ENCODE peak calls at places on chromosomes 4 and X, in four cellular contexts. K is BJ, W is hepatocyte, V is endodermal cell. J is an unnamed sample. For H3K36me3, the result is how much of the 10 kb centered on the place peaks cover.

GRCh38 chrX:30635630-30636029 is 17.6 kb upstream of the GK start:
- DNase-seq in K (no peak), W (no peak), V (no peak), J (no peak)

GRCh38 chrX:39261446-39262147 is 460.3 kb downstream of the MID1IP1 start:
- DNase-seq in K (no peak), W (peak), V (peak), J (peak)

GRCh38 chr4:101689220-101689619 is 101.3 kb upstream of the BANK1 start:
- DNase-seq in K (no peak), W (peak), V (no peak), J (no peak)

GRCh38 chrX:15447985-15448639 is 45.0 kb downstream of the PIR start:
- DNase-seq in K (no peak), W (no peak), V (no peak), J (no peak)

GRCh38 chr4:66769436-66769835 is 775.9 kb downstream of the CENPC start:
- DNase-seq in K (no peak), W (no peak), V (no peak), J (no peak)

GRCh38 chr4:140686799-140687198 is 69.4 kb downstream of the TBC1D9 start:
- DNase-seq in K (no peak), W (no peak), V (no peak), J (no peak)

GRCh38 chr4:90951037-90951436 is 823.8 kb downstream of the CCSER1 start:
- DNase-seq in K (no peak), W (peak), V (no peak), J (peak)

GRCh38 chrX:27251369-27251768 is 211.8 kb downstream of the PPP4R3C start:
- DNase-seq in K (no peak), W (no peak), V (peak), J (no peak)

GRCh38 chr4:37812713-37813112 is 13.8 kb upstream of the PGM2 start:
- DNase-seq in K (peak), W (peak), V (no peak), J (no peak)

GRCh38 chr4:71816676-71817303 is 32.9 kb upstream of the GC start:
- DNase-seq in K (no peak), W (no peak), V (no peak), J (no peak)

GRCh38 chr4:21304061-21304541 is 603.8 kb downstream of the PACRGL start:
- DNase-seq in K (no peak), W (peak), V (peak), J (no peak)

GRCh38 chr4:182301736-182302135 is 58.5 kb downstream of the TENM3 start:
- DNase-seq in K (no peak), W (no peak), V (no peak), J (no peak)

GRCh38 chr4:123390846-123391456 is 5.6 kb upstream of the SPRY1 start:
- DNase-seq in K (no peak), W (peak), V (no peak), J (no peak)

GRCh38 chr4:184816962-184817361 is 8.8 kb downstream of the ACSL1 start:
- DNase-seq in K (no peak), W (no peak), V (no peak), J (no peak)

GRCh38 chr4:184812651-184813181 is 13.1 kb downstream of the ACSL1 start:
- DNase-seq in K (no peak), W (no peak), V (no peak), J (no peak)

GRCh38 chr4:184817494-184818215 is 8.1 kb downstream of the ACSL1 start:
- DNase-seq in K (no peak), W (no peak), V (no peak), J (no peak)

GRCh38 chr4:184814686-184815045 is 11.1 kb downstream of the ACSL1 start:
- DNase-seq in K (no peak), W (no peak), V (no peak), J (no peak)

DNA sequence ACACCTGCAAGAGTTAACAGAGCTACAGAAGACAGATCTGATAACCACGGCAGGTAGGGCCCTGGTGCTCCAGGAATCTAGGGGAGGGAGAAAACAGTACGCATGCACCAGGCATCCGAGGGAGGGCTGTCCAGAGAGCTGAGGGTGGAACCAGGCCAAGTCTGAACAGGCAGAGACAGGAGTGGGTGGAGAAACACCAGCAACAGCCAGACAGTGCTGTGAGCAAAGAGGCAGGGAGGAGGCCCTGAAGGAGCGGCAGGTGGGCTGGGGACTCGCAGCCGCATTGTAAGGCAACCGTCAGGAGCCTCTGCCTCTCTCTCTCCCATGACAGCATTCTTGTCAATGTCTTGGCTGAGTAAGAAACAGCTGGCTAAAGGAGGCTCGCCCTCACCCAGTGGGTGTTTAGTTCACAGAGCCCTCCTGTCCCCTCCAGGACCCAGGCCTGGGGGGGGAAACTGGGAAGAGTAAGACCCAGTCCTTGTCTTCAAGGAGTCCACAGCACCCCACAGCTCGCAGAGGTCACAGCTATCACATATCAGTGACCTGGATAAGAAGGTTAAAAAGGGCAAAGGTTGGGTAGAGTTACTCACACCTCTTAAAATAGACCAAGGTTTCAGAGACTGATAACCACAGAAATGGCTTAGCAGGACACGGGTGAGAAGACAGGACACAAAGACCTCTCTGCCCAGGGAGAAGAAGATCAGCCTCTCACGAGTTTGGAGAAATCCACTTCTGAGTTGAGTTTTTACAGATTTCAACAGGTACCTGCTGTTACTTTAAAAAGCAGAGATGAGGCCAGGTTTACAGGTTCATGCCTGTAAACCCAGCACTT is 10.5 kb downstream of the ACSL1 start:
- DNase-seq in K (no peak), W (peak), V (peak), J (peak)
- H3K4me3 ChIP-seq in K (no peak), W (no peak), V (no peak), J (peak)

GRCh38 chr4:118765399-118765798 is 70.5 kb downstream of the SEC24D start:
- DNase-seq in K (peak), W (peak), V (no peak), J (peak)
- H3K36me3 ChIP-seq in K (under half), W (under half), V (half or more), J (under half)

DNA sequence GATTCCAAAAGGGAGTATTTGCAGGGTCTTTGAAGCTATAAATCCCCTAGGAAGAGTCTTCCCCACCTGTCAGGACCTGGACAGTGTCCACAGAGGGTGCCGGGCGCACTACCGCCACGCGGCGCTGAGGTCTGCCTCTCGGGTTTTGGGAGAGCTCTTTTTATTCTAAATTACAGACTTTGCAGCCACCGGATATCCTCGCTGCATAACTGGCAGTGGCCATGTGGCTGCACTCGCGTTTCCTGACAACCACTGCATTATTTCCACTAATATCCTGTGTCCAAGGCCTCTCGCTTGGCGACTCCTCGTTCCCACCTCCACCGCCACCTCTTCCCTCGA is 608 bp upstream of the TMEM131L start:
- DNase-seq in K (no peak), W (peak), V (no peak), J (no peak)
- TF ChIP-seq CTCF in K (peak), W (peak), V (no peak), J (peak)

DNA sequence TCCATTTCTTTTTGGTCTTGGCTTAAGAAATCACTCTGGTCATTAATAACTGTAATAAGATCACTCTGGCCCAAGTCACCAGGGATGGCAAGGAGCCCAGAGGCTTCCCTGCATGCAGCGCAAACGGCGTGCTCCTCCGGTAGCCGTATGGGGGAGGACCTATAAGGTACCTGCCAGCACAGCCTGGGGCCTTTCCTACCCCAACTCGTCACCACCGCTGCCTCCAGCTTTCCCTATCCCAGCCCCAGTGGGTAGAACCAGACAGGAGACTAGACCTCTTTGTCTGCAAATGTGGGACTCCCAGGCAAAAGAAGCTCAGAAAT is 25.9 kb downstream of the HAND2 start:
- DNase-seq in K (no peak), W (no peak), V (peak), J (no peak)
- H3K4me3 ChIP-seq in K (no peak), W (no peak), V (no peak), J (no peak)

GRCh38 chrX:136867518-136867917 is 13.0 kb downstream of the RBMX start:
- DNase-seq in K (no peak), W (no peak), V (no peak), J (no peak)
- H3K36me3 ChIP-seq in K (under half), W (under half), V (half or more), J (under half)

GRCh38 chr4:108830509-108831244 is 67.8 kb upstream of the ETNPPL start:
- DNase-seq in K (no peak), W (peak), V (no peak), J (no peak)

GRCh38 chr4:108838451-108838850 is 75.6 kb upstream of the ETNPPL start:
- DNase-seq in K (no peak), W (no peak), V (no peak), J (no peak)

GRCh38 chr4:108834167-108834566 is 71.3 kb upstream of the ETNPPL start:
- DNase-seq in K (no peak), W (no peak), V (no peak), J (peak)

GRCh38 chr4:108833041-108833440 is 70.2 kb upstream of the ETNPPL start:
- DNase-seq in K (no peak), W (peak), V (no peak), J (no peak)

DNA sequence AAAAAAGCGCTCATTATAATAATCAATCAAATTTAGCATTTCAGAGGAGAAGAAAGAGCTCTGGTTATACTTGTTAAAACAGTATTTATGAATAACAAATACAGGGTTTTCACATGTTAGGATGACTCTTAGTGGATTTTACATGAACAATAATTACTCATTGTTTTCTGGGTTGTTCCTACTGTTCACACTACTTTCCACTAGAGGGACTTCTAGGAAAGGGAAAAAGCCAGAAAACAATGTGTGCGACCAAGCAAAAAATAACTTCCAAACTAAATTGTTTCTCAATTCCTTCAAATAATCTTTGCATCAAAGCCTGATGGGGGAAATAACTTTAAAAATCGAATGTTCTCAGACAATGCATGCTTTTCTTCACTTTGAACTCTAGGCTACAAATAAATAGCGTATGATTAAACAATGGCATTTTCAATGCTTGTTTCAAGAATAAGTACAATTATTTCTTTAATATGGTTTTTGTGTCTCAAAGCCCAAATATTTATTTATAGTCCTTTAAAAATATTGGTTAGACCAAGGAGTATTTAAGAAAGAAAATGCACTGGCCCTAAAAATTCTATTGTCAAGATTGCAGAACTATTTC is 72.0 kb upstream of the ETNPPL start:
- DNase-seq in K (no peak), W (peak), V (no peak), J (no peak)
- TF ChIP-seq CTCF in K (peak), W (peak), V (peak), J (peak)

DNA sequence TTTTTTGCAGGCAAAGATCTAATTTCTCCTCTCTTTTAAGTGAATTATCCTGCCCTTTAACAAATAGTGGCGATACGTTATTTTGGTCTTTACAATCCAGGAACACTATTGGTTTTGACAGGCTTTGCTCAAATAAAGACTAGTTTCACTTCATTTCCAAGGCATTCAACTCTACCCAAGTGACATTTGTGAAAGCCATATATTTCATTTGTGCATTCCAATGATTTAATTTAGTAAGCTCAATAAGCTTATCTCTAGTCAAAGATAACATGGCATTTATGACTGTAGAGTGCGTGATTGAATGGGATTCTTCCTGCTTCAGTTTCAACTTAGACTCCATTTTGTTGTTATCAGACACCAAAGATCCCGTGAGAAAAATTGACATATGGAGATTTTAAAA is 959.8 kb downstream of the ADGRL3 start:
- DNase-seq in K (no peak), W (no peak), V (no peak), J (no peak)
- H3K4me3 ChIP-seq in K (no peak), W (no peak), V (no peak), J (no peak)

DNA sequence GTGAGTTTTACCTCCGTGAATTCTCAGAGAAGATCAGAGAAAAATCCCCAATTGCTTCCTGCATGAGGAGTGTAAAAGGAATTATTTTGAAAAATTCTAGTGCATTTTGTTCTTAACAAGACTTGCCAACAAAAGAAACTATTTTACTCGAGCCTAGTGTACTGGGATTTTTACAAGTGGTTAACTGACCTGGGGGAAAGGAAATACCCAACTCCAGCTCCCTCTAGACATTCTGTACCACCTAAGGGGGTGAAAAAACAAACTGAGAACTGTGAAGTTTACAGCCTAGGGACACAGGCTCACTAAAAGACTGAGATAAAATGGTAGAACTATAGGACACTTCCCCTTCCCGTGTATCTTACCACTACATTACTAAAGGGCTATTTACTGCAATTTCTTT is 2.6 kb upstream of the ADH5 start:
- DNase-seq in K (no peak), W (no peak), V (no peak), J (no peak)
- H3K36me3 ChIP-seq in K (under half), W (under half), V (under half), J (under half)